ENCODE peak calls at places on chromosomes 7 and 10, in five cellular contexts. One of them, this sample, is unnamed.

GRCh38 chr10:7333995-7334964 is 76.6 kb downstream of the SFMBT2 start:
- DNase-seq in hepatocyte: no peak
- DNase-seq in lower lobe of right lung: no peak
- DNase-seq in AG04450: no peak
- DNase-seq in cardiac fibroblast: peak
- DNase-seq in this sample: peak

GRCh38 chr7:148882668-148883232 is 1.3 kb downstream of the EZH2 start:
- DNase-seq in lower lobe of right lung: no peak
- DNase-seq in hepatocyte: no peak
- DNase-seq in AG04450: no peak
- DNase-seq in cardiac fibroblast: no peak
- DNase-seq in this sample: no peak

GRCh38 chr7:20793258-20793657 is 6.6 kb upstream of the SP8 start:
- DNase-seq in AG04450: no peak
- DNase-seq in cardiac fibroblast: no peak
- DNase-seq in hepatocyte: no peak
- DNase-seq in lower lobe of right lung: no peak
- DNase-seq in this sample: no peak

GRCh38 chr10:69757206-69757552 is 44.5 kb upstream of the COL13A1 start:
- DNase-seq in lower lobe of right lung: no peak
- DNase-seq in cardiac fibroblast: no peak
- DNase-seq in AG04450: no peak
- DNase-seq in hepatocyte: no peak
- DNase-seq in this sample: no peak

GRCh38 chr10:12351447-12351846 is 2.1 kb downstream of the CAMK1D start:
- DNase-seq in hepatocyte: no peak
- DNase-seq in lower lobe of right lung: no peak
- DNase-seq in AG04450: no peak
- DNase-seq in cardiac fibroblast: no peak
- DNase-seq in this sample: no peak

GRCh38 chr7:886626-887487 is 10.5 kb downstream of the GET4 start:
- DNase-seq in hepatocyte: no peak
- DNase-seq in AG04450: no peak
- DNase-seq in lower lobe of right lung: peak
- DNase-seq in cardiac fibroblast: no peak
- DNase-seq in this sample: no peak

GRCh38 chr10:113619401-113619800 is 44.4 kb downstream of the NRAP start:
- DNase-seq in hepatocyte: no peak
- DNase-seq in cardiac fibroblast: no peak
- DNase-seq in AG04450: no peak
- DNase-seq in lower lobe of right lung: no peak
- DNase-seq in this sample: no peak

GRCh38 chr10:103847909-103848468 is 7.4 kb downstream of the SH3PXD2A start:
- DNase-seq in lower lobe of right lung: no peak
- DNase-seq in AG04450: no peak
- DNase-seq in cardiac fibroblast: no peak
- DNase-seq in hepatocyte: no peak
- DNase-seq in this sample: peak

GRCh38 chr7:55171157-55171556 is 152.3 kb downstream of the EGFR start:
- DNase-seq in hepatocyte: no peak
- DNase-seq in lower lobe of right lung: no peak
- DNase-seq in cardiac fibroblast: no peak
- DNase-seq in AG04450: no peak
- DNase-seq in this sample: no peak

GRCh38 chr10:60643874-60644273 is 134.4 kb upstream of the CDK1 start:
- DNase-seq in hepatocyte: no peak
- DNase-seq in AG04450: no peak
- DNase-seq in lower lobe of right lung: no peak
- DNase-seq in cardiac fibroblast: no peak
- DNase-seq in this sample: no peak

GRCh38 chr10:13351340-13351915 is 3.3 kb upstream of the SEPHS1 start:
- DNase-seq in lower lobe of right lung: no peak
- DNase-seq in cardiac fibroblast: no peak
- DNase-seq in hepatocyte: no peak
- DNase-seq in AG04450: no peak
- DNase-seq in this sample: peak

GRCh38 chr10:29702288-29703164 is 67.8 kb upstream of the SVIL start:
- DNase-seq in hepatocyte: no peak
- DNase-seq in lower lobe of right lung: no peak
- DNase-seq in AG04450: no peak
- DNase-seq in cardiac fibroblast: no peak
- DNase-seq in this sample: no peak

GRCh38 chr7:91126762-91127161 is 137.5 kb upstream of the FZD1 start:
- DNase-seq in cardiac fibroblast: no peak
- DNase-seq in lower lobe of right lung: no peak
- DNase-seq in hepatocyte: no peak
- DNase-seq in AG04450: no peak
- DNase-seq in this sample: peak

GRCh38 chr7:111958889-111959288 is 247.3 kb downstream of the DOCK4 start:
- DNase-seq in cardiac fibroblast: no peak
- DNase-seq in hepatocyte: no peak
- DNase-seq in AG04450: no peak
- DNase-seq in lower lobe of right lung: no peak
- DNase-seq in this sample: no peak

GRCh38 chr7:135678612-135679575 is 16.6 kb downstream of the STMP1 start:
- DNase-seq in lower lobe of right lung: peak
- DNase-seq in AG04450: no peak
- DNase-seq in hepatocyte: no peak
- DNase-seq in cardiac fibroblast: peak
- DNase-seq in this sample: no peak

GRCh38 chr7:50739744-50740455 is 42.8 kb downstream of the GRB10 start:
- DNase-seq in lower lobe of right lung: no peak
- DNase-seq in cardiac fibroblast: peak
- DNase-seq in hepatocyte: no peak
- DNase-seq in AG04450: no peak
- DNase-seq in this sample: no peak

GRCh38 chr10:43322769-43323168 is 48.7 kb upstream of the FXYD4 start:
- DNase-seq in AG04450: no peak
- DNase-seq in hepatocyte: peak
- DNase-seq in cardiac fibroblast: peak
- DNase-seq in lower lobe of right lung: peak
- DNase-seq in this sample: peak

GRCh38 chr10:12434277-12434676 is 84.9 kb downstream of the CAMK1D start:
- DNase-seq in AG04450: no peak
- DNase-seq in cardiac fibroblast: no peak
- DNase-seq in hepatocyte: no peak
- DNase-seq in lower lobe of right lung: no peak
- DNase-seq in this sample: no peak

GRCh38 chr7:3107228-3107763 is 63.6 kb upstream of the CARD11 start:
- DNase-seq in hepatocyte: no peak
- DNase-seq in lower lobe of right lung: no peak
- DNase-seq in cardiac fibroblast: no peak
- DNase-seq in AG04450: no peak
- DNase-seq in this sample: no peak

GRCh38 chr7:100674441-100675407 is 1.2 kb downstream of the GNB2 start:
- DNase-seq in hepatocyte: peak
- DNase-seq in AG04450: no peak
- DNase-seq in lower lobe of right lung: peak
- DNase-seq in cardiac fibroblast: no peak
- DNase-seq in this sample: peak

GRCh38 chr10:69659286-69660027 is 29.4 kb downstream of the FAM241B start:
- DNase-seq in AG04450: no peak
- DNase-seq in cardiac fibroblast: no peak
- DNase-seq in hepatocyte: no peak
- DNase-seq in lower lobe of right lung: no peak
- DNase-seq in this sample: no peak

GRCh38 chr7:36736827-36737211 is 12.5 kb upstream of the AOAH start:
- DNase-seq in AG04450: no peak
- DNase-seq in hepatocyte: no peak
- DNase-seq in cardiac fibroblast: no peak
- DNase-seq in lower lobe of right lung: peak
- DNase-seq in this sample: no peak

GRCh38 chr10:17354781-17355180 is 99.6 kb downstream of the ST8SIA6 start:
- DNase-seq in AG04450: no peak
- DNase-seq in cardiac fibroblast: peak
- DNase-seq in lower lobe of right lung: no peak
- DNase-seq in hepatocyte: no peak
- DNase-seq in this sample: no peak

GRCh38 chr7:138663741-138664710 is 37.1 kb downstream of the SVOPL start:
- DNase-seq in cardiac fibroblast: peak
- DNase-seq in hepatocyte: peak
- DNase-seq in lower lobe of right lung: no peak
- DNase-seq in AG04450: no peak
- DNase-seq in this sample: peak

GRCh38 chr7:127588697-127589482 is 679 bp downstream of the ARF5 start:
- DNase-seq in cardiac fibroblast: peak
- DNase-seq in hepatocyte: peak
- DNase-seq in AG04450: peak
- DNase-seq in lower lobe of right lung: peak
- DNase-seq in this sample: peak

GRCh38 chr10:77907900-77908717 is 18.4 kb downstream of the DLG5 start:
- DNase-seq in AG04450: no peak
- DNase-seq in lower lobe of right lung: no peak
- DNase-seq in hepatocyte: no peak
- DNase-seq in cardiac fibroblast: no peak
- DNase-seq in this sample: peak

GRCh38 chr10:104293021-104293420 is 24.0 kb downstream of the GSTO2 start:
- DNase-seq in AG04450: no peak
- DNase-seq in lower lobe of right lung: no peak
- DNase-seq in hepatocyte: no peak
- DNase-seq in cardiac fibroblast: peak
- DNase-seq in this sample: no peak

GRCh38 chr10:132662186-132662920 is 123.6 kb downstream of the NKX6-2 start:
- DNase-seq in cardiac fibroblast: no peak
- DNase-seq in lower lobe of right lung: peak
- DNase-seq in AG04450: no peak
- DNase-seq in hepatocyte: no peak
- DNase-seq in this sample: peak

GRCh38 chr10:15775513-15775912 is 55.8 kb upstream of the ITGA8 start:
- DNase-seq in AG04450: peak
- DNase-seq in cardiac fibroblast: peak
- DNase-seq in hepatocyte: no peak
- DNase-seq in lower lobe of right lung: no peak
- DNase-seq in this sample: no peak

GRCh38 chr10:7563368-7563767 is 103.4 kb downstream of the ITIH5 start:
- DNase-seq in hepatocyte: peak
- DNase-seq in cardiac fibroblast: no peak
- DNase-seq in lower lobe of right lung: no peak
- DNase-seq in AG04450: peak
- DNase-seq in this sample: no peak

DNA sequence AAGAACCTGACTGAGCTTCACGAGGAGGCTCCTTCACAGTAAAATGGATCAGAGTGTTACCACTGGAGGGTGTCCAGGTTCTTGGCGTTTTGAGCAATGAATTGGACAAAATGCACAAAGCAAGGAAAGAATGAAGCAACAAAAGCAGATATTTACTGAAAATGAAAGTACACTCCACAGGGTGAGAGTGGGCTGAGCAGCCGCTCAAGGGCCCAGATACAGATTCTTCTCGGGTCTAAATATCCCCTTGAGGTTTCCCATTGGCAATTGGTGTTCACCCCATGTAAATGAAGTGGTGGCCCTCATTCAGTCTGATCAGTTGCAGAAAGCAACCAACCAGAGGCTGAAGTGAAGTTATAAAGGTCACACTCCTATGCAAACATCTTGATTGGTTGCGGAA is 214.7 kb upstream of the SH2B2 start:
- DNase-seq in cardiac fibroblast: no peak
- DNase-seq in lower lobe of right lung: no peak
- DNase-seq in hepatocyte: no peak
- DNase-seq in AG04450: no peak
- DNase-seq in this sample: no peak
- H3K4me3 ChIP-seq in cardiac fibroblast: no peak
- H3K4me3 ChIP-seq in lower lobe of right lung: no peak
- H3K4me3 ChIP-seq in hepatocyte: no peak
- H3K4me3 ChIP-seq in AG04450: no peak
- H3K4me3 ChIP-seq in this sample: no peak

GRCh38 chr10:32938554-32939061 is 19.4 kb downstream of the ITGB1 start:
- DNase-seq in AG04450: no peak
- DNase-seq in lower lobe of right lung: no peak
- DNase-seq in hepatocyte: peak
- DNase-seq in cardiac fibroblast: no peak
- DNase-seq in this sample: no peak
- H3K4me3 ChIP-seq in AG04450: peak
- H3K4me3 ChIP-seq in lower lobe of right lung: no peak
- H3K4me3 ChIP-seq in hepatocyte: no peak
- H3K4me3 ChIP-seq in cardiac fibroblast: no peak
- H3K4me3 ChIP-seq in this sample: no peak

DNA sequence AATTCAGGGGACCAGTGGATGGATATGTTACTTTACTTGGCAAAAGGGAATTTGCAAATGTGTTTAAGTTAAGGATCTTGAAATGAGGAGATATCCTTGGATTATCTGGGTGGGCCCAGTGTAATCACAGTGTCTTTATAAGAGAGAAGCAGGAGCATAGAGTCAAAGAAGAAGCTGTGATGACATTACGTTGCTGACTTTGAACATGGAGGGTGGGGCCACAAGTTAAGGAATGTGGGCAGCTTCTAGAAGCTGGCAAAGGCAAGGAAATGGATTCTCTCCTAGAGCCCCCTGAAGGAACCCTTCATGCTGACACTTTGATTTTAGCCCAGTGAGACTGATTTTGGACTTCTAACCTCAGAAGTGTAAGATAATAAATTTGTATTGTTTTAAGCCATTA is 21.8 kb upstream of the SLC26A3 start:
- DNase-seq in cardiac fibroblast: no peak
- DNase-seq in lower lobe of right lung: no peak
- DNase-seq in AG04450: no peak
- DNase-seq in hepatocyte: no peak
- DNase-seq in this sample: no peak
- H3K4me3 ChIP-seq in cardiac fibroblast: no peak
- H3K4me3 ChIP-seq in lower lobe of right lung: no peak
- H3K4me3 ChIP-seq in AG04450: no peak
- H3K4me3 ChIP-seq in hepatocyte: no peak
- H3K4me3 ChIP-seq in this sample: no peak

GRCh38 chr7:94088560-94088959 is 84.4 kb upstream of the BET1 start:
- DNase-seq in AG04450: no peak
- DNase-seq in cardiac fibroblast: peak
- DNase-seq in hepatocyte: no peak
- DNase-seq in lower lobe of right lung: no peak
- DNase-seq in this sample: no peak

GRCh38 chr7:94092980-94093379 is 88.8 kb upstream of the BET1 start:
- DNase-seq in lower lobe of right lung: no peak
- DNase-seq in hepatocyte: no peak
- DNase-seq in AG04450: no peak
- DNase-seq in cardiac fibroblast: no peak
- DNase-seq in this sample: no peak

GRCh38 chr7:94089806-94090205 is 85.7 kb upstream of the BET1 start:
- DNase-seq in AG04450: no peak
- DNase-seq in cardiac fibroblast: no peak
- DNase-seq in lower lobe of right lung: no peak
- DNase-seq in hepatocyte: no peak
- DNase-seq in this sample: no peak

DNA sequence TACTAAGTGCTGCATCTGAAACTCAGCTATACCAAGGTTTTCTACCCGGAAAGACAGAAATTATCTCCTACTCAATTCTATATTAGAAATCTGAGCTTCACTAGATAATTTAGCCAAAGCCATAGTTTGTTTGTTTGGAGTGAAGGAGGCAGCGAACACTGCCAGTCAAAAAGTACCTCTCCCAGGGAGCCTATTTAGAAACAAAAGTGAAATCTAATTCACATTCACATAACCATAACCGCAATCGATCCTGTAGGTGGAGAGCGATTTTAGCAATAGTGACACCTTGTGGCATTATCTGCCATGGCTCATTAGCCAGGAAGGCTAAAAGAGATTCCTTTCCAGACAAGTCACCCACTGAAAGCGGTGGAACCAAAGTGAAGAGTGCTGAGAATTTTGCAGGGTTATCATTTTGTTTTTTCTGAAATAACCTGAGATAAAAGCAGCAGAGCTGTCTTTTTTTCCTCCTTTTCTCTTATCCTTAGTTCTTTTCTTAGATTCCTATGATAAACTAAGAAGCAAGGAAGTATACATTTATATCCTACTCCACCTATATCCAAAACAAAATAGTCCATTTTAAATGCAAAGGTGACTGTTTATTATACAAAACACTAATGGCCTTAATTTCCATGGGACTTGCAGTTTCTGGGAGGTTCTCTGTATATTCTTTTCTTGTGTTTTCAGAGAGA is 83.7 kb upstream of the BET1 start:
- DNase-seq in cardiac fibroblast: peak
- DNase-seq in AG04450: peak
- DNase-seq in lower lobe of right lung: no peak
- DNase-seq in hepatocyte: peak
- DNase-seq in this sample: peak
- H3K4me3 ChIP-seq in cardiac fibroblast: no peak
- H3K4me3 ChIP-seq in AG04450: peak
- H3K4me3 ChIP-seq in lower lobe of right lung: peak
- H3K4me3 ChIP-seq in hepatocyte: no peak
- H3K4me3 ChIP-seq in this sample: no peak

This sample was measured in H7.